ENCODE peak calls at places on chromosomes 3 and 15, in seven cellular contexts. P is IMR-90, J is GM12878, T is A549, I is K562, K is H1, F is HepG2. L is an unnamed sample.

GRCh38 chr3:26712211-26713026 is 89.8 kb downstream of the LRRC3B start:
- DNase-seq in P (peak; percentile 1), J (no peak), T (peak; percentile 25), I (peak; percentile 50), K (peak; percentile 45), F (peak; percentile 34), L (peak; percentile 3)

GRCh38 chr3:114418724-114419543 is 125.1 kb downstream of the TIGIT start:
- DNase-seq in P (peak; percentile 95), J (no peak), T (peak; percentile 33), I (peak; percentile 43), K (no peak), F (peak; percentile 73), L (peak; percentile 57)

GRCh38 chr3:53065841-53066480 is 20.1 kb upstream of the SFMBT1 start:
- DNase-seq in P (no peak), J (no peak), T (no peak), I (no peak), K (no peak), F (no peak), L (no peak)

GRCh38 chr3:31895471-31895870 is 85.6 kb downstream of the OSBPL10 start:
- DNase-seq in P (peak; percentile 73), J (no peak), T (no peak), I (no peak), K (no peak), F (no peak), L (no peak)

GRCh38 chr3:195556390-195556789 is 13.3 kb upstream of the PPP1R2 start:
- DNase-seq in P (no peak), J (no peak), T (peak; percentile 13), I (peak; percentile 77), K (no peak), F (no peak), L (no peak)

GRCh38 chr15:64460737-64461576 is 579 bp downstream of the ZNF609 start:
- DNase-seq in P (peak; percentile 81), J (no peak), T (peak; percentile 84), I (peak; percentile 52), K (peak; percentile 54), F (peak; percentile 66), L (peak; percentile 35)

GRCh38 chr3:139597947-139598346 is 58.4 kb upstream of the RBP1 start:
- DNase-seq in P (no peak), J (no peak), T (no peak), I (no peak), K (no peak), F (no peak), L (no peak)

GRCh38 chr15:25178835-25179672 is 224.3 kb downstream of the SNRPN start:
- DNase-seq in P (no peak), J (no peak), T (no peak), I (no peak), K (peak; percentile 11), F (no peak), L (no peak)

GRCh38 chr15:52551762-52552161 is 17.1 kb downstream of the ARPP19 start:
- DNase-seq in P (no peak), J (no peak), T (no peak), I (no peak), K (no peak), F (no peak), L (no peak)

GRCh38 chr3:133522036-133522435 is 51.5 kb upstream of the CDV3 start:
- DNase-seq in P (no peak), J (peak; percentile 16), T (no peak), I (no peak), K (no peak), F (no peak), L (no peak)
- TF ChIP-seq CEBPB in P (no peak), J (no peak), T (no peak), I (no peak), K (no peak), F (no peak), L (no peak)

GRCh38 chr3:142652826-142653292 is 56.7 kb downstream of the PLS1 start:
- DNase-seq in P (no peak), J (no peak), T (no peak), I (peak; percentile 54), K (no peak), F (no peak), L (no peak)
- H3K4me2 ChIP-seq in P (no peak overlapping the region), J (no peak overlapping the region), T (no peak overlapping the region), I (peak overlapping the region; percentile 60), K (no peak overlapping the region), F (no peak overlapping the region), L (no peak overlapping the region)

GRCh38 chr3:152396867-152397266 is 128.1 kb downstream of the MBNL1 start:
- DNase-seq in P (no peak), J (no peak), T (no peak), I (no peak), K (no peak), F (no peak), L (no peak)
- TF ChIP-seq CEBPB in P (no peak), J (no peak), T (no peak), I (no peak), K (no peak), F (no peak), L (no peak)

GRCh38 chr3:28210968-28211713 is 30.3 kb upstream of the CMC1 start:
- DNase-seq in P (no peak), J (no peak), T (no peak), I (no peak), K (no peak), F (no peak), L (no peak)
- H3K4me2 ChIP-seq in P (no peak overlapping the region), J (no peak overlapping the region), T (no peak overlapping the region), I (no peak overlapping the region), K (no peak overlapping the region), F (no peak overlapping the region), L (no peak overlapping the region)

DNA sequence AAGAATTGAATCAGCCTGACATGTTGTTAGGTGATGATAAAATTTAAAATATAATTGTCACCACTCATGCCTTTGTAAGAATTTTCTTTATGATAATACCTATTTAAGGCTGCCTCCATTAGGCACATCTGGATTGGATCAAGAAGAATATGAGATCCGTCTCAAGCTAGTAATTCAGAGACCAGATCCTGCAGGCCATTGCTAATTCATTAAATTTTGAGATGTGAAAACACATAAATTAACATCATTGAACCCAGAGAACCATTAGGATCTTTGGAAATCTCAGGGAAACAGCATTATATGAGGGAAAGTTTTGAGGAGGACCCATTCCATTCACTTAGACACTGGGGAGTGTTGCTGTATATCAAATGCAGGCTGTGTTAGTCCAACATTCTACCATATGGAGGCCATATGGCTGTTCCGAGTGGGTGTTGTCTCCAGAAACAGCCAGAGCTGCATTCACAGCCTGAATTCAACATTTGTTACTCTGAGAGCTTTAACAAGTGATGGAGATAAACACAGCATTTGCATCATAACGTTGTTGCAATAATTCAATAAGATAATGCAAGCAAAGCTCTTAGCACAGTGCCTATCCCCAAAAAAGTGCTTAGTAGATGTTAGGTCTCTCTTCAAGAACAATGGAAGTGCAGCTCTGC is 67.4 kb downstream of the DTWD1 start:
- DNase-seq in P (peak; percentile 57), J (no peak), T (no peak), I (no peak), K (no peak), F (no peak), L (no peak)
- TF ChIP-seq CEBPB in P (no peak), J (no peak), T (no peak), I (no peak), K (no peak), F (no peak), L (no peak)

DNA sequence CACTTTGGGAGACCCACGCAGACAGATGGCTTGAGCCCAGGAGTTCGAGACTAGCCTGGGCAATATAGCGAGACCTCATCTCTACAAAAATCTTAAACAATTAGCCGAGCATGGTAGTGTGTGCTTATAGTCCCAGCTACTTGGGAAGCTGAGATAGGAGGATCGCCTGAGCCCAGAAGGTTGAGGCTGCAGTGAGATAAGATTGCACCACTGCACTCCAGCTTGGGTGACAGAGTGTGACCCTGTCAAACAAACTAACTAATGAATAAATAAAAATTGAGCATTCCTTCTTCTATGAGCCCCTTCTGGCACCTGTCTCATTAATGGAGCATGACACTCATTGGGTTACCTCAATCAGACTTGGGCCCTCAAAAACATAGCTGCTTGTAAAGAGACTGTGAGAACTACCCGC is 7.5 kb downstream of the ZDHHC3 start:
- DNase-seq in P (no peak), J (no peak), T (no peak), I (peak; percentile 85), K (no peak), F (no peak), L (no peak)
- H3K4me2 ChIP-seq in P (no peak overlapping the region), J (no peak overlapping the region), T (no peak overlapping the region), I (peak overlapping the region; percentile 63), K (no peak overlapping the region), F (no peak overlapping the region), L (peak overlapping the region; percentile 72)